ENCODE peak calls at places on chromosomes 1 and 21, in six cellular contexts. One of them, this sample, is unnamed.

GRCh38 chr1:24283326-24284155 is 35.6 kb upstream of the GRHL3 start:
- DNase-seq in psoas muscle: no peak
- DNase-seq in AG08395: peak
- DNase-seq in stimulated activated naive B cell treated with anti-CD40 and anti-IgM and Interleukin-4, amounts not matched to agents 10 μg/mL and 1 μg/mL and 100 μg/mL, for 72 hours: no peak
- DNase-seq in stimulated activated CD8-positive, alpha-beta memory T cell treated with anti-CD3 and anti-CD28 coated beads, Interleukin-7, amount 100 ng/mL, for 1 hour: no peak
- DNase-seq in activated gamma-delta T cell treated with Interleukin-2 at 50 U/mL for 16 hours: no peak
- DNase-seq in this sample: peak

GRCh38 chr1:68623700-68624099 is 126.8 kb upstream of the DEPDC1 start:
- DNase-seq in psoas muscle: no peak
- DNase-seq in AG08395: no peak
- DNase-seq in stimulated activated naive B cell treated with anti-CD40 and anti-IgM and Interleukin-4, amounts not matched to agents 10 μg/mL and 1 μg/mL and 100 μg/mL, for 72 hours: no peak
- DNase-seq in stimulated activated CD8-positive, alpha-beta memory T cell treated with anti-CD3 and anti-CD28 coated beads, Interleukin-7, amount 100 ng/mL, for 1 hour: no peak
- DNase-seq in activated gamma-delta T cell treated with Interleukin-2 at 50 U/mL for 16 hours: no peak
- DNase-seq in this sample: no peak

GRCh38 chr1:236334893-236335545 is 53.3 kb upstream of the ERO1B start:
- DNase-seq in psoas muscle: no peak
- DNase-seq in AG08395: no peak
- DNase-seq in stimulated activated naive B cell treated with anti-CD40 and anti-IgM and Interleukin-4, amounts not matched to agents 10 μg/mL and 1 μg/mL and 100 μg/mL, for 72 hours: no peak
- DNase-seq in stimulated activated CD8-positive, alpha-beta memory T cell treated with anti-CD3 and anti-CD28 coated beads, Interleukin-7, amount 100 ng/mL, for 1 hour: no peak
- DNase-seq in activated gamma-delta T cell treated with Interleukin-2 at 50 U/mL for 16 hours: no peak
- DNase-seq in this sample: no peak

GRCh38 chr1:101262601-101263348 is 26.0 kb downstream of the S1PR1 start:
- DNase-seq in psoas muscle: no peak
- DNase-seq in AG08395: no peak
- DNase-seq in stimulated activated naive B cell treated with anti-CD40 and anti-IgM and Interleukin-4, amounts not matched to agents 10 μg/mL and 1 μg/mL and 100 μg/mL, for 72 hours: no peak
- DNase-seq in stimulated activated CD8-positive, alpha-beta memory T cell treated with anti-CD3 and anti-CD28 coated beads, Interleukin-7, amount 100 ng/mL, for 1 hour: no peak
- DNase-seq in activated gamma-delta T cell treated with Interleukin-2 at 50 U/mL for 16 hours: no peak
- DNase-seq in this sample: peak

GRCh38 chr1:164703415-164703814 is 144.4 kb downstream of the PBX1 start:
- DNase-seq in psoas muscle: peak
- DNase-seq in AG08395: no peak
- DNase-seq in stimulated activated naive B cell treated with anti-CD40 and anti-IgM and Interleukin-4, amounts not matched to agents 10 μg/mL and 1 μg/mL and 100 μg/mL, for 72 hours: no peak
- DNase-seq in stimulated activated CD8-positive, alpha-beta memory T cell treated with anti-CD3 and anti-CD28 coated beads, Interleukin-7, amount 100 ng/mL, for 1 hour: no peak
- DNase-seq in activated gamma-delta T cell treated with Interleukin-2 at 50 U/mL for 16 hours: no peak
- DNase-seq in this sample: no peak

GRCh38 chr21:15022608-15023261 is 42.1 kb downstream of the NRIP1 start:
- DNase-seq in psoas muscle: no peak
- DNase-seq in AG08395: no peak
- DNase-seq in stimulated activated naive B cell treated with anti-CD40 and anti-IgM and Interleukin-4, amounts not matched to agents 10 μg/mL and 1 μg/mL and 100 μg/mL, for 72 hours: no peak
- DNase-seq in stimulated activated CD8-positive, alpha-beta memory T cell treated with anti-CD3 and anti-CD28 coated beads, Interleukin-7, amount 100 ng/mL, for 1 hour: no peak
- DNase-seq in activated gamma-delta T cell treated with Interleukin-2 at 50 U/mL for 16 hours: no peak
- DNase-seq in this sample: no peak

GRCh38 chr1:21833392-21833976 is 21.4 kb downstream of the LDLRAD2 start:
- DNase-seq in psoas muscle: no peak
- DNase-seq in AG08395: no peak
- DNase-seq in stimulated activated naive B cell treated with anti-CD40 and anti-IgM and Interleukin-4, amounts not matched to agents 10 μg/mL and 1 μg/mL and 100 μg/mL, for 72 hours: no peak
- DNase-seq in stimulated activated CD8-positive, alpha-beta memory T cell treated with anti-CD3 and anti-CD28 coated beads, Interleukin-7, amount 100 ng/mL, for 1 hour: no peak
- DNase-seq in activated gamma-delta T cell treated with Interleukin-2 at 50 U/mL for 16 hours: no peak
- DNase-seq in this sample: no peak

GRCh38 chr21:24255591-24255990 is 1351.7 kb downstream of the MRPL39 start:
- DNase-seq in psoas muscle: no peak
- DNase-seq in AG08395: no peak
- DNase-seq in stimulated activated naive B cell treated with anti-CD40 and anti-IgM and Interleukin-4, amounts not matched to agents 10 μg/mL and 1 μg/mL and 100 μg/mL, for 72 hours: no peak
- DNase-seq in stimulated activated CD8-positive, alpha-beta memory T cell treated with anti-CD3 and anti-CD28 coated beads, Interleukin-7, amount 100 ng/mL, for 1 hour: no peak
- DNase-seq in activated gamma-delta T cell treated with Interleukin-2 at 50 U/mL for 16 hours: no peak
- DNase-seq in this sample: no peak

GRCh38 chr21:33266784-33267135 is 593 bp downstream of the IL10RB start:
- DNase-seq in psoas muscle: no peak
- DNase-seq in AG08395: no peak
- DNase-seq in stimulated activated naive B cell treated with anti-CD40 and anti-IgM and Interleukin-4, amounts not matched to agents 10 μg/mL and 1 μg/mL and 100 μg/mL, for 72 hours: no peak
- DNase-seq in stimulated activated CD8-positive, alpha-beta memory T cell treated with anti-CD3 and anti-CD28 coated beads, Interleukin-7, amount 100 ng/mL, for 1 hour: no peak
- DNase-seq in activated gamma-delta T cell treated with Interleukin-2 at 50 U/mL for 16 hours: peak
- DNase-seq in this sample: no peak

GRCh38 chr1:15538750-15539149 is 12.1 kb downstream of the DNAJC16 start:
- DNase-seq in psoas muscle: no peak
- DNase-seq in AG08395: no peak
- DNase-seq in stimulated activated naive B cell treated with anti-CD40 and anti-IgM and Interleukin-4, amounts not matched to agents 10 μg/mL and 1 μg/mL and 100 μg/mL, for 72 hours: no peak
- DNase-seq in stimulated activated CD8-positive, alpha-beta memory T cell treated with anti-CD3 and anti-CD28 coated beads, Interleukin-7, amount 100 ng/mL, for 1 hour: no peak
- DNase-seq in activated gamma-delta T cell treated with Interleukin-2 at 50 U/mL for 16 hours: no peak
- DNase-seq in this sample: no peak

GRCh38 chr1:155504207-155504606 is 58.4 kb downstream of the ASH1L start:
- DNase-seq in psoas muscle: no peak
- DNase-seq in AG08395: peak
- DNase-seq in stimulated activated naive B cell treated with anti-CD40 and anti-IgM and Interleukin-4, amounts not matched to agents 10 μg/mL and 1 μg/mL and 100 μg/mL, for 72 hours: no peak
- DNase-seq in stimulated activated CD8-positive, alpha-beta memory T cell treated with anti-CD3 and anti-CD28 coated beads, Interleukin-7, amount 100 ng/mL, for 1 hour: no peak
- DNase-seq in activated gamma-delta T cell treated with Interleukin-2 at 50 U/mL for 16 hours: no peak
- DNase-seq in this sample: peak

GRCh38 chr1:239169276-239169675 is 217.1 kb upstream of the CHRM3 start:
- DNase-seq in psoas muscle: no peak
- DNase-seq in AG08395: no peak
- DNase-seq in stimulated activated naive B cell treated with anti-CD40 and anti-IgM and Interleukin-4, amounts not matched to agents 10 μg/mL and 1 μg/mL and 100 μg/mL, for 72 hours: no peak
- DNase-seq in stimulated activated CD8-positive, alpha-beta memory T cell treated with anti-CD3 and anti-CD28 coated beads, Interleukin-7, amount 100 ng/mL, for 1 hour: no peak
- DNase-seq in activated gamma-delta T cell treated with Interleukin-2 at 50 U/mL for 16 hours: no peak
- DNase-seq in this sample: no peak

GRCh38 chr1:244314921-244315544 is 136.7 kb downstream of the ADSS2 start:
- DNase-seq in psoas muscle: no peak
- DNase-seq in AG08395: no peak
- DNase-seq in stimulated activated naive B cell treated with anti-CD40 and anti-IgM and Interleukin-4, amounts not matched to agents 10 μg/mL and 1 μg/mL and 100 μg/mL, for 72 hours: no peak
- DNase-seq in stimulated activated CD8-positive, alpha-beta memory T cell treated with anti-CD3 and anti-CD28 coated beads, Interleukin-7, amount 100 ng/mL, for 1 hour: no peak
- DNase-seq in activated gamma-delta T cell treated with Interleukin-2 at 50 U/mL for 16 hours: no peak
- DNase-seq in this sample: no peak

GRCh38 chr1:94020764-94021579 is 100.0 kb downstream of the ABCA4 start:
- DNase-seq in psoas muscle: no peak
- DNase-seq in AG08395: peak
- DNase-seq in stimulated activated naive B cell treated with anti-CD40 and anti-IgM and Interleukin-4, amounts not matched to agents 10 μg/mL and 1 μg/mL and 100 μg/mL, for 72 hours: no peak
- DNase-seq in stimulated activated CD8-positive, alpha-beta memory T cell treated with anti-CD3 and anti-CD28 coated beads, Interleukin-7, amount 100 ng/mL, for 1 hour: no peak
- DNase-seq in activated gamma-delta T cell treated with Interleukin-2 at 50 U/mL for 16 hours: no peak
- DNase-seq in this sample: peak

GRCh38 chr1:156262461-156263287 is 14.8 kb upstream of the PAQR6 start:
- DNase-seq in psoas muscle: no peak
- DNase-seq in AG08395: peak
- DNase-seq in stimulated activated naive B cell treated with anti-CD40 and anti-IgM and Interleukin-4, amounts not matched to agents 10 μg/mL and 1 μg/mL and 100 μg/mL, for 72 hours: no peak
- DNase-seq in stimulated activated CD8-positive, alpha-beta memory T cell treated with anti-CD3 and anti-CD28 coated beads, Interleukin-7, amount 100 ng/mL, for 1 hour: no peak
- DNase-seq in activated gamma-delta T cell treated with Interleukin-2 at 50 U/mL for 16 hours: no peak
- DNase-seq in this sample: no peak

GRCh38 chr1:218472885-218473284 is 127.7 kb downstream of the TGFB2 start:
- DNase-seq in psoas muscle: no peak
- DNase-seq in AG08395: no peak
- DNase-seq in stimulated activated naive B cell treated with anti-CD40 and anti-IgM and Interleukin-4, amounts not matched to agents 10 μg/mL and 1 μg/mL and 100 μg/mL, for 72 hours: no peak
- DNase-seq in stimulated activated CD8-positive, alpha-beta memory T cell treated with anti-CD3 and anti-CD28 coated beads, Interleukin-7, amount 100 ng/mL, for 1 hour: no peak
- DNase-seq in activated gamma-delta T cell treated with Interleukin-2 at 50 U/mL for 16 hours: no peak
- DNase-seq in this sample: no peak

GRCh38 chr1:26083246-26083645 is 15.8 kb upstream of the TRIM63 start:
- DNase-seq in psoas muscle: peak
- DNase-seq in AG08395: peak
- DNase-seq in stimulated activated naive B cell treated with anti-CD40 and anti-IgM and Interleukin-4, amounts not matched to agents 10 μg/mL and 1 μg/mL and 100 μg/mL, for 72 hours: no peak
- DNase-seq in stimulated activated CD8-positive, alpha-beta memory T cell treated with anti-CD3 and anti-CD28 coated beads, Interleukin-7, amount 100 ng/mL, for 1 hour: no peak
- DNase-seq in activated gamma-delta T cell treated with Interleukin-2 at 50 U/mL for 16 hours: no peak
- DNase-seq in this sample: peak

GRCh38 chr1:51661081-51661518 is 44.2 kb downstream of the OSBPL9 start:
- DNase-seq in psoas muscle: no peak
- DNase-seq in AG08395: peak
- DNase-seq in stimulated activated naive B cell treated with anti-CD40 and anti-IgM and Interleukin-4, amounts not matched to agents 10 μg/mL and 1 μg/mL and 100 μg/mL, for 72 hours: no peak
- DNase-seq in stimulated activated CD8-positive, alpha-beta memory T cell treated with anti-CD3 and anti-CD28 coated beads, Interleukin-7, amount 100 ng/mL, for 1 hour: no peak
- DNase-seq in activated gamma-delta T cell treated with Interleukin-2 at 50 U/mL for 16 hours: no peak
- DNase-seq in this sample: peak

GRCh38 chr1:35598895-35599294 is 25.8 kb downstream of the TFAP2E start:
- DNase-seq in psoas muscle: no peak
- DNase-seq in AG08395: no peak
- DNase-seq in stimulated activated naive B cell treated with anti-CD40 and anti-IgM and Interleukin-4, amounts not matched to agents 10 μg/mL and 1 μg/mL and 100 μg/mL, for 72 hours: no peak
- DNase-seq in stimulated activated CD8-positive, alpha-beta memory T cell treated with anti-CD3 and anti-CD28 coated beads, Interleukin-7, amount 100 ng/mL, for 1 hour: no peak
- DNase-seq in activated gamma-delta T cell treated with Interleukin-2 at 50 U/mL for 16 hours: no peak
- DNase-seq in this sample: no peak